ENCODE peak calls at places on chromosomes 6 and 20, in four cellular contexts. One of them, this sample, is unnamed.

GRCh38 chr20:45833883-45834796 is 541 bp downstream of the SNX21 start:
- DNase-seq in Daoy: peak; percentile 70
- DNase-seq in HFFc6: no peak
- DNase-seq in mesenteric fat pad: no peak
- DNase-seq in this sample: peak; percentile 70

GRCh38 chr20:38126146-38126912 is 38.7 kb downstream of the TGM2 start:
- DNase-seq in Daoy: no peak
- DNase-seq in HFFc6: no peak
- DNase-seq in mesenteric fat pad: peak; percentile 86
- DNase-seq in this sample: peak; percentile 41

GRCh38 chr6:130781557-130781956 is 45.6 kb upstream of the SMLR1 start:
- DNase-seq in Daoy: no peak
- DNase-seq in HFFc6: no peak
- DNase-seq in mesenteric fat pad: no peak
- DNase-seq in this sample: no peak

GRCh38 chr6:25257686-25258348 is 21.4 kb upstream of the CARMIL1 start:
- DNase-seq in Daoy: no peak
- DNase-seq in HFFc6: no peak
- DNase-seq in mesenteric fat pad: no peak
- DNase-seq in this sample: no peak

GRCh38 chr6:82833481-82833880 is 232.2 kb downstream of the UBE3D start:
- DNase-seq in Daoy: no peak
- DNase-seq in HFFc6: no peak
- DNase-seq in mesenteric fat pad: no peak
- DNase-seq in this sample: no peak

GRCh38 chr20:51402201-51402600 is 140.3 kb downstream of the NFATC2 start:
- DNase-seq in Daoy: no peak
- DNase-seq in HFFc6: no peak
- DNase-seq in mesenteric fat pad: no peak
- DNase-seq in this sample: no peak

GRCh38 chr6:73460044-73460443 is 1.5 kb upstream of the MTO1 start:
- DNase-seq in Daoy: no peak
- DNase-seq in HFFc6: no peak
- DNase-seq in mesenteric fat pad: no peak
- DNase-seq in this sample: no peak

GRCh38 chr6:30364591-30364990 is 19.6 kb downstream of the RPP21 start:
- DNase-seq in Daoy: no peak
- DNase-seq in HFFc6: no peak
- DNase-seq in mesenteric fat pad: no peak
- DNase-seq in this sample: no peak